ENCODE peak calls at places on chromosomes 7 and 10, in ten cellular contexts. One of them, this sample, is unnamed.

GRCh38 chr10:126101744-126102143 is 205.4 kb downstream of the FANK1 start:
- DNase-seq in sigmoid colon: no peak
- DNase-seq in Panc1: no peak
- DNase-seq in suprapubic skin: no peak
- DNase-seq in GM23338: no peak
- DNase-seq in HCT116: no peak
- DNase-seq in HL-60: peak
- DNase-seq in stomach: no peak
- DNase-seq in GM12891: peak
- DNase-seq in GM12878: peak
- DNase-seq in this sample: no peak

GRCh38 chr10:4198216-4198615 is 413.2 kb upstream of the KLF6 start:
- DNase-seq in sigmoid colon: no peak
- DNase-seq in Panc1: no peak
- DNase-seq in suprapubic skin: no peak
- DNase-seq in GM23338: no peak
- DNase-seq in HCT116: no peak
- DNase-seq in HL-60: no peak
- DNase-seq in stomach: no peak
- DNase-seq in GM12891: no peak
- DNase-seq in GM12878: no peak
- DNase-seq in this sample: no peak

GRCh38 chr7:43071604-43072003 is 40.8 kb upstream of the HECW1 start:
- DNase-seq in sigmoid colon: no peak
- DNase-seq in Panc1: no peak
- DNase-seq in suprapubic skin: no peak
- DNase-seq in GM23338: peak
- DNase-seq in HCT116: peak
- DNase-seq in HL-60: peak
- DNase-seq in stomach: no peak
- DNase-seq in GM12891: no peak
- DNase-seq in GM12878: no peak
- DNase-seq in this sample: peak

GRCh38 chr10:87547734-87548311 is 43.1 kb downstream of the MINPP1 start:
- DNase-seq in sigmoid colon: no peak
- DNase-seq in Panc1: peak
- DNase-seq in suprapubic skin: no peak
- DNase-seq in GM23338: peak
- DNase-seq in HCT116: no peak
- DNase-seq in HL-60: no peak
- DNase-seq in stomach: no peak
- DNase-seq in GM12891: no peak
- DNase-seq in GM12878: no peak
- DNase-seq in this sample: no peak

GRCh38 chr7:13945670-13946069 is 43.8 kb downstream of the ETV1 start:
- DNase-seq in sigmoid colon: no peak
- DNase-seq in Panc1: no peak
- DNase-seq in suprapubic skin: no peak
- DNase-seq in GM23338: no peak
- DNase-seq in HCT116: no peak
- DNase-seq in HL-60: no peak
- DNase-seq in stomach: no peak
- DNase-seq in GM12891: no peak
- DNase-seq in GM12878: no peak
- DNase-seq in this sample: no peak

GRCh38 chr10:58797356-58797755 is 284.7 kb downstream of the BICC1 start:
- DNase-seq in sigmoid colon: no peak
- DNase-seq in Panc1: no peak
- DNase-seq in suprapubic skin: no peak
- DNase-seq in GM23338: no peak
- DNase-seq in HCT116: no peak
- DNase-seq in HL-60: no peak
- DNase-seq in stomach: no peak
- DNase-seq in GM12891: no peak
- DNase-seq in GM12878: no peak
- DNase-seq in this sample: no peak

GRCh38 chr7:33868151-33868550 is 37.2 kb upstream of the BMPER start:
- DNase-seq in sigmoid colon: no peak
- DNase-seq in Panc1: no peak
- DNase-seq in suprapubic skin: no peak
- DNase-seq in GM23338: no peak
- DNase-seq in HCT116: no peak
- DNase-seq in HL-60: no peak
- DNase-seq in stomach: no peak
- DNase-seq in GM12891: no peak
- DNase-seq in GM12878: no peak
- DNase-seq in this sample: no peak

GRCh38 chr7:77991656-77992055 is 193.1 kb downstream of the PHTF2 start:
- DNase-seq in sigmoid colon: no peak
- DNase-seq in Panc1: no peak
- DNase-seq in suprapubic skin: no peak
- DNase-seq in GM23338: no peak
- DNase-seq in HCT116: no peak
- DNase-seq in HL-60: no peak
- DNase-seq in stomach: no peak
- DNase-seq in GM12891: no peak
- DNase-seq in GM12878: no peak
- DNase-seq in this sample: no peak

GRCh38 chr7:159158125-159158887 is 13.6 kb upstream of the VIPR2 start:
- DNase-seq in sigmoid colon: no peak
- DNase-seq in Panc1: no peak
- DNase-seq in suprapubic skin: no peak
- DNase-seq in GM23338: no peak
- DNase-seq in HCT116: no peak
- DNase-seq in HL-60: no peak
- DNase-seq in stomach: no peak
- DNase-seq in GM12891: no peak
- DNase-seq in GM12878: no peak
- DNase-seq in this sample: no peak

GRCh38 chr7:122975341-122975740 is 20.2 kb downstream of the TAS2R16 start:
- DNase-seq in sigmoid colon: no peak
- DNase-seq in Panc1: no peak
- DNase-seq in suprapubic skin: no peak
- DNase-seq in GM23338: no peak
- DNase-seq in HCT116: peak
- DNase-seq in HL-60: no peak
- DNase-seq in stomach: no peak
- DNase-seq in GM12891: no peak
- DNase-seq in GM12878: no peak
- DNase-seq in this sample: no peak

GRCh38 chr7:128879461-128879938 is 16.8 kb downstream of the ATP6V1F start:
- DNase-seq in sigmoid colon: peak
- DNase-seq in Panc1: no peak
- DNase-seq in suprapubic skin: peak
- DNase-seq in GM23338: no peak
- DNase-seq in HCT116: no peak
- DNase-seq in HL-60: no peak
- DNase-seq in stomach: no peak
- DNase-seq in GM12891: no peak
- DNase-seq in GM12878: no peak
- DNase-seq in this sample: no peak

GRCh38 chr10:85795460-85795859 is 571.1 kb downstream of the GRID1 start:
- DNase-seq in sigmoid colon: no peak
- DNase-seq in Panc1: no peak
- DNase-seq in suprapubic skin: no peak
- DNase-seq in GM23338: no peak
- DNase-seq in HCT116: no peak
- DNase-seq in HL-60: no peak
- DNase-seq in stomach: no peak
- DNase-seq in GM12891: no peak
- DNase-seq in GM12878: no peak
- DNase-seq in this sample: no peak

GRCh38 chr10:46282460-46283216 is 4.2 kb upstream of the ANTXRL start:
- DNase-seq in sigmoid colon: peak
- DNase-seq in Panc1: no peak
- DNase-seq in suprapubic skin: peak
- DNase-seq in GM23338: peak
- DNase-seq in HCT116: peak
- DNase-seq in HL-60: peak
- DNase-seq in stomach: peak
- DNase-seq in GM12891: peak
- DNase-seq in GM12878: no peak
- DNase-seq in this sample: peak
- TF ChIP-seq POLR2AphosphoS5 in sigmoid colon: peak
- TF ChIP-seq POLR2AphosphoS5 in Panc1: no peak
- TF ChIP-seq POLR2AphosphoS5 in suprapubic skin: no peak
- TF ChIP-seq POLR2AphosphoS5 in GM23338: no peak
- TF ChIP-seq POLR2AphosphoS5 in HCT116: no peak
- TF ChIP-seq POLR2AphosphoS5 in HL-60: no peak
- TF ChIP-seq POLR2AphosphoS5 in stomach: peak
- TF ChIP-seq POLR2AphosphoS5 in GM12891: no peak
- TF ChIP-seq POLR2AphosphoS5 in GM12878: no peak
- TF ChIP-seq POLR2AphosphoS5 in this sample: no peak

DNA sequence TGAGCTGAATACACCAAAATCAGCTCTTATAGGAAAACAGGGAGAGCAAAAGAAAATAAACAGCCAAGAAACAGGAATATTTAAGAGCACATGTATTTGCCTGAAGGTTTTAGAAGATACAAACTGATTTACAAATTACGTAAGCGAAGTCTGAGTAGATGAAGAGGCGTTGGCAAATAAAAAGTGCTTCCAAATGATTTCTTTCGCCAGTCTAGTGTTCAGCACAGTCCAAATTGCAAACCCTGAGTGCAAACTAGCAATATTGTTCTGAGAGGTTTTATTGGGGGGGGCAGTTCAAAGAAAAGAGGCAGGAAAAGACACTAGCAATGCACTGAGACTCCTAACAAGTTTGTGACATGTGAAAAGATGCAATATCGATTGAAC is 8.1 kb downstream of the PRKAG2 start:
- DNase-seq in sigmoid colon: no peak
- DNase-seq in Panc1: no peak
- DNase-seq in suprapubic skin: no peak
- DNase-seq in GM23338: no peak
- DNase-seq in HCT116: no peak
- DNase-seq in HL-60: no peak
- DNase-seq in stomach: no peak
- DNase-seq in GM12891: no peak
- DNase-seq in GM12878: no peak
- DNase-seq in this sample: no peak
- TF ChIP-seq POLR2AphosphoS5 in sigmoid colon: no peak
- TF ChIP-seq POLR2AphosphoS5 in Panc1: no peak
- TF ChIP-seq POLR2AphosphoS5 in suprapubic skin: no peak
- TF ChIP-seq POLR2AphosphoS5 in GM23338: no peak
- TF ChIP-seq POLR2AphosphoS5 in HCT116: no peak
- TF ChIP-seq POLR2AphosphoS5 in HL-60: no peak
- TF ChIP-seq POLR2AphosphoS5 in stomach: no peak
- TF ChIP-seq POLR2AphosphoS5 in GM12891: no peak
- TF ChIP-seq POLR2AphosphoS5 in GM12878: no peak
- TF ChIP-seq POLR2AphosphoS5 in this sample: no peak

GRCh38 chr7:4747746-4748145 is 27.7 kb upstream of the AP5Z1 start:
- DNase-seq in sigmoid colon: no peak
- DNase-seq in Panc1: no peak
- DNase-seq in suprapubic skin: no peak
- DNase-seq in GM23338: no peak
- DNase-seq in HCT116: no peak
- DNase-seq in HL-60: no peak
- DNase-seq in stomach: no peak
- DNase-seq in GM12891: no peak
- DNase-seq in GM12878: no peak
- DNase-seq in this sample: no peak

GRCh38 chr7:4747013-4747412 is 28.4 kb upstream of the AP5Z1 start:
- DNase-seq in sigmoid colon: no peak
- DNase-seq in Panc1: no peak
- DNase-seq in suprapubic skin: no peak
- DNase-seq in GM23338: no peak
- DNase-seq in HCT116: no peak
- DNase-seq in HL-60: no peak
- DNase-seq in stomach: no peak
- DNase-seq in GM12891: no peak
- DNase-seq in GM12878: no peak
- DNase-seq in this sample: no peak

GRCh38 chr7:4745265-4745919 is 30.0 kb upstream of the AP5Z1 start:
- DNase-seq in sigmoid colon: no peak
- DNase-seq in Panc1: no peak
- DNase-seq in suprapubic skin: no peak
- DNase-seq in GM23338: no peak
- DNase-seq in HCT116: no peak
- DNase-seq in HL-60: no peak
- DNase-seq in stomach: no peak
- DNase-seq in GM12891: no peak
- DNase-seq in GM12878: no peak
- DNase-seq in this sample: no peak

GRCh38 chr7:4744391-4745264 is 30.8 kb upstream of the AP5Z1 start:
- DNase-seq in sigmoid colon: peak
- DNase-seq in Panc1: peak
- DNase-seq in suprapubic skin: peak
- DNase-seq in GM23338: peak
- DNase-seq in HCT116: peak
- DNase-seq in HL-60: peak
- DNase-seq in stomach: peak
- DNase-seq in GM12891: peak
- DNase-seq in GM12878: peak
- DNase-seq in this sample: peak

GRCh38 chr7:4745971-4746919 is 29.2 kb upstream of the AP5Z1 start:
- DNase-seq in sigmoid colon: no peak
- DNase-seq in Panc1: no peak
- DNase-seq in suprapubic skin: no peak
- DNase-seq in GM23338: no peak
- DNase-seq in HCT116: no peak
- DNase-seq in HL-60: peak
- DNase-seq in stomach: peak
- DNase-seq in GM12891: no peak
- DNase-seq in GM12878: peak
- DNase-seq in this sample: no peak
- TF ChIP-seq POLR2AphosphoS5 in sigmoid colon: peak
- TF ChIP-seq POLR2AphosphoS5 in Panc1: no peak
- TF ChIP-seq POLR2AphosphoS5 in suprapubic skin: no peak
- TF ChIP-seq POLR2AphosphoS5 in GM23338: no peak
- TF ChIP-seq POLR2AphosphoS5 in HCT116: no peak
- TF ChIP-seq POLR2AphosphoS5 in HL-60: no peak
- TF ChIP-seq POLR2AphosphoS5 in stomach: no peak
- TF ChIP-seq POLR2AphosphoS5 in GM12891: no peak
- TF ChIP-seq POLR2AphosphoS5 in GM12878: no peak
- TF ChIP-seq POLR2AphosphoS5 in this sample: no peak

DNA sequence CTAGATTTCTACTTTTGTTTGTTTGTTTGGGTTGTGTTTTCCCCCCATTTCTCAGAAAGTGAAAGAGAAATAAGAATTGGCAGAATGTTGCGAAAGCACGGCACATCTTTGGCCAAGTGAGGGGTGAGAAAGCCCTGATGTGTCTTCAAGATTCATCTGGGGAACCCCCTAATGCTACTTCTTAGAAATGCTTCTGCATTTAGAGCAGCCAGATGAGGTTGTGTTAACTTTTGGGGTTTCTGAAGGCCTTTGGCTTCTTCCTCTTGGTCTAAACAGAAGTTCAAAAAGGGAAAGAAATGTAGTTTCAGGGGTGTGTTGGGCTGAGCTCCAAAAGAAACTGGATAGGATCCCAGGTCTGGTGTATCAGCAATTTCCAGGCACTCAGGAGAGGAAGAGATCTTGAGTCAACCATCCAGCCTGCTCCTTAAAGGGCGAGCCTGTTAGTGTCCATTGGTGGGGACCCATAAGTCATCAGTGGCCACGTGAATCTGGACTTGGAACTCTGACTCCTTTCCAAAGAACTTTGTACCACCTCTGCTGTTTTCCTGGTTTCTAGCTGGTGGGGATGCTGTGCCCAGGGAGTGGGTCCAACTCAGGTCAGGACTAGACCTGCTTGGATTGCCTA is 6.5 kb downstream of the DUSP5 start:
- DNase-seq in sigmoid colon: peak
- DNase-seq in Panc1: no peak
- DNase-seq in suprapubic skin: peak
- DNase-seq in GM23338: no peak
- DNase-seq in HCT116: no peak
- DNase-seq in HL-60: peak
- DNase-seq in stomach: peak
- DNase-seq in GM12891: peak
- DNase-seq in GM12878: peak
- DNase-seq in this sample: peak
- TF ChIP-seq POLR2AphosphoS5 in sigmoid colon: peak
- TF ChIP-seq POLR2AphosphoS5 in Panc1: no peak
- TF ChIP-seq POLR2AphosphoS5 in suprapubic skin: no peak
- TF ChIP-seq POLR2AphosphoS5 in GM23338: no peak
- TF ChIP-seq POLR2AphosphoS5 in HCT116: peak
- TF ChIP-seq POLR2AphosphoS5 in HL-60: no peak
- TF ChIP-seq POLR2AphosphoS5 in stomach: no peak
- TF ChIP-seq POLR2AphosphoS5 in GM12891: no peak
- TF ChIP-seq POLR2AphosphoS5 in GM12878: peak
- TF ChIP-seq POLR2AphosphoS5 in this sample: no peak